ENCODE peak calls at places on chromosomes 7 and 10, in eight cellular contexts. Y is fibroblast of gingiva; X is cardiac fibroblast; G is NCI-H187 treated with DMSO at 0.1 percent for 48 hours; V is stimulated activated CD8-positive, alpha-beta memory T cell treated with anti-CD3 and anti-CD28 coated beads, Interleukin-15, amount 100 ng/mL, for 4 hours; E is hypothalamus; L is PC-3; B is fibroblast of mammary gland. O is an unnamed sample.

GRCh38 chr7:150665075-150665794 is 20.3 kb upstream of the GIMAP2 start:
- DNase-seq in X (no peak), Y (no peak), G (no peak), B (no peak), E (no peak), L (peak), V (no peak), O (no peak)

GRCh38 chr10:6108631-6109443 is 20.0 kb downstream of the RBM17 start:
- DNase-seq in Y (peak), G (no peak), L (peak), B (peak), E (no peak), X (peak), V (no peak), O (no peak)

GRCh38 chr10:30185916-30186315 is 126.5 kb upstream of the JCAD start:
- DNase-seq in E (no peak), V (no peak), Y (peak), G (no peak), B (peak), X (peak), L (peak), O (no peak)

GRCh38 chr7:503575-504111 is 16.0 kb downstream of the PDGFA start:
- DNase-seq in B (peak), E (no peak), Y (no peak), X (no peak), G (no peak), L (no peak), V (no peak), O (no peak)

GRCh38 chr10:126598009-126598408 is 72.5 kb downstream of the C10orf90 start:
- DNase-seq in B (peak), X (peak), E (peak), Y (peak), V (no peak), G (no peak), L (peak), O (no peak)

GRCh38 chr7:74439546-74439945 is 14.2 kb upstream of the GTF2IRD1 start:
- DNase-seq in E (no peak), Y (no peak), V (no peak), L (no peak), B (no peak), G (no peak), X (no peak), O (no peak)

GRCh38 chr10:2543974-2544373 is 523.4 kb upstream of the PFKP start:
- DNase-seq in L (no peak), V (no peak), G (no peak), Y (no peak), B (no peak), E (no peak), X (no peak), O (no peak)

GRCh38 chr10:111106081-111106480 is 29.3 kb downstream of the ADRA2A start:
- DNase-seq in Y (no peak), G (no peak), B (no peak), V (no peak), X (no peak), L (no peak), E (no peak), O (no peak)

GRCh38 chr7:90552521-90552920 is 43.6 kb upstream of the CDK14 start:
- DNase-seq in L (peak), E (no peak), V (no peak), B (peak), X (peak), Y (no peak), G (no peak), O (no peak)

GRCh38 chr10:124184208-124184820 is 90.9 kb upstream of the CHST15 start:
- DNase-seq in V (no peak), X (no peak), G (no peak), Y (no peak), E (no peak), L (no peak), B (no peak), O (no peak)

GRCh38 chr7:15248514-15248913 is 313.3 kb downstream of the AGMO start:
- DNase-seq in L (no peak), X (no peak), V (no peak), G (no peak), E (no peak), B (no peak), Y (no peak), O (no peak)

GRCh38 chr7:22639400-22639799 is 87.6 kb upstream of the IL6 start:
- DNase-seq in Y (no peak), B (peak), V (no peak), E (no peak), L (no peak), X (peak), G (no peak), O (no peak)

GRCh38 chr10:29908977-29909376 is 150.4 kb downstream of the JCAD start:
- DNase-seq in L (no peak), V (no peak), G (no peak), Y (no peak), E (no peak), X (no peak), B (no peak), O (no peak)

GRCh38 chr7:131544449-131545425 is 11.7 kb downstream of the PODXL start:
- DNase-seq in B (no peak), Y (no peak), G (no peak), L (peak), V (no peak), E (no peak), X (peak), O (no peak)

O was measured in occipital lobe.